ENCODE peak calls at places on chromosomes 6 and 20, in four cellular contexts. O is IMR-90, E is K562, X is GM12878. T is an unnamed sample.

GRCh38 chr6:42314571-42314950 is 96.9 kb upstream of the MRPS10 start:
- DNase-seq in O (no peak), E (no peak), X (no peak), T (no peak)

GRCh38 chr20:36614781-36615557 is 9.4 kb downstream of the RAB5IF start:
- DNase-seq in O (no peak), E (no peak), X (no peak), T (no peak)

GRCh38 chr20:3808141-3808479 is 12.0 kb downstream of the CDC25B start:
- DNase-seq in O (peak; percentile 92), E (no peak), X (no peak), T (peak; percentile 99)

GRCh38 chr20:58306421-58307261 is 2.9 kb upstream of the RAB22A start:
- DNase-seq in O (peak; percentile 76), E (no peak), X (peak; percentile 85), T (peak; percentile 10)

GRCh38 chr6:136647363-136647763 is 97.1 kb upstream of the MAP7 start:
- DNase-seq in O (peak; percentile 97), E (peak; percentile 56), X (peak; percentile 24), T (no peak)

GRCh38 chr20:9609892-9610502 is 95.6 kb downstream of the LAMP5 start:
- DNase-seq in O (peak; percentile 71), E (peak; percentile 3), X (peak; percentile 61), T (peak; percentile 83)

GRCh38 chr6:154996841-154997311 is 1.8 kb downstream of the TIAM2 start:
- DNase-seq in O (no peak), E (no peak), X (no peak), T (no peak)

GRCh38 chr6:168496139-168496840 is 55.3 kb downstream of the SMOC2 start:
- DNase-seq in O (no peak), E (no peak), X (no peak), T (no peak)

GRCh38 chr6:154868143-154868594 is 126.9 kb upstream of the TIAM2 start:
- DNase-seq in O (peak; percentile 76), E (peak; percentile 53), X (no peak), T (peak; percentile 45)

GRCh38 chr20:45080867-45081616 is 19.9 kb downstream of the KCNS1 start:
- DNase-seq in O (peak; percentile 52), E (no peak), X (no peak), T (no peak)

GRCh38 chr6:96626749-96627353 is 63.9 kb downstream of the FHL5 start:
- DNase-seq in O (peak; percentile 38), E (peak; percentile 13), X (peak; percentile 49), T (peak; percentile 10)

GRCh38 chr6:3450888-3451287 is 6.0 kb downstream of the SLC22A23 start:
- DNase-seq in O (no peak), E (no peak), X (no peak), T (no peak)

GRCh38 chr6:130955755-130956154 is 107.3 kb downstream of the EPB41L2 start:
- DNase-seq in O (no peak), E (no peak), X (no peak), T (no peak)

GRCh38 chr6:90406142-90406794 is 109.6 kb upstream of the BACH2 start:
- DNase-seq in O (peak; percentile 80), E (peak; percentile 47), X (no peak), T (peak; percentile 39)

GRCh38 chr20:3679749-3680700 is 1.8 kb downstream of the ADAM33 start:
- DNase-seq in O (peak; percentile 48), E (no peak), X (no peak), T (no peak)

GRCh38 chr20:41234546-41234945 is 83.0 kb downstream of the ZHX3 start:
- DNase-seq in O (no peak), E (no peak), X (no peak), T (no peak)

GRCh38 chr6:14092861-14093789 is 24.4 kb upstream of the CD83 start:
- DNase-seq in O (no peak), E (no peak), X (no peak), T (no peak)

GRCh38 chr6:44234101-44235090 is 11.0 kb downstream of the SLC29A1 start:
- DNase-seq in O (peak; percentile 73), E (peak; percentile 85), X (no peak), T (peak; percentile 61)

GRCh38 chr6:95636552-95637376 is 59.4 kb downstream of the MANEA start:
- DNase-seq in O (no peak), E (no peak), X (no peak), T (no peak)

GRCh38 chr20:46720019-46720418 is 10.6 kb downstream of the SLC2A10 start:
- DNase-seq in O (no peak), E (no peak), X (no peak), T (no peak)

DNA sequence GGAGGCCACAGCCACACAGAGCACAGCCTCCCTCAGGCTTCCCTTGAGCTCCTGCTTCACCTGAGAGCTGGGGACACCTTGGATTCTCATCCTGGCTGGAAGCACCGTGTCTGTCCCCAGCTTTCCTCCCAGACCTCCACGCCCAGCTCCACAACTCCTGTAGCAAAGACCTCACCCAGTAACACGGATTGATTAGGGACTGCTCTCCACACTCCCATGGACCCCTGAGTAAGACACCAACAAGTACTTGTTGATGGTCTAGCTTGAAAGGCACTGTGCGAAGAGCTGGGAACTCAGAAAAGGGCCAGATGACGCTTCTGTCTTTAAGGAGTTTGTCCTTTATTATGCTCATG is 109.6 kb downstream of the DLL1 start:
- DNase-seq in O (no peak), E (no peak), X (no peak), T (no peak)
- TF ChIP-seq ELK1 in O (no peak), E (no peak), X (no peak), T (no peak)

GRCh38 chr6:37981626-37982025 is 162.1 kb downstream of the ZFAND3 start:
- DNase-seq in O (no peak), E (no peak), X (no peak), T (no peak)
- TF ChIP-seq ELK1 in O (no peak), E (no peak), X (no peak), T (no peak)

GRCh38 chr6:11689847-11690246 is 88.8 kb downstream of the ADTRP start:
- DNase-seq in O (no peak), E (no peak), X (no peak), T (no peak)

DNA sequence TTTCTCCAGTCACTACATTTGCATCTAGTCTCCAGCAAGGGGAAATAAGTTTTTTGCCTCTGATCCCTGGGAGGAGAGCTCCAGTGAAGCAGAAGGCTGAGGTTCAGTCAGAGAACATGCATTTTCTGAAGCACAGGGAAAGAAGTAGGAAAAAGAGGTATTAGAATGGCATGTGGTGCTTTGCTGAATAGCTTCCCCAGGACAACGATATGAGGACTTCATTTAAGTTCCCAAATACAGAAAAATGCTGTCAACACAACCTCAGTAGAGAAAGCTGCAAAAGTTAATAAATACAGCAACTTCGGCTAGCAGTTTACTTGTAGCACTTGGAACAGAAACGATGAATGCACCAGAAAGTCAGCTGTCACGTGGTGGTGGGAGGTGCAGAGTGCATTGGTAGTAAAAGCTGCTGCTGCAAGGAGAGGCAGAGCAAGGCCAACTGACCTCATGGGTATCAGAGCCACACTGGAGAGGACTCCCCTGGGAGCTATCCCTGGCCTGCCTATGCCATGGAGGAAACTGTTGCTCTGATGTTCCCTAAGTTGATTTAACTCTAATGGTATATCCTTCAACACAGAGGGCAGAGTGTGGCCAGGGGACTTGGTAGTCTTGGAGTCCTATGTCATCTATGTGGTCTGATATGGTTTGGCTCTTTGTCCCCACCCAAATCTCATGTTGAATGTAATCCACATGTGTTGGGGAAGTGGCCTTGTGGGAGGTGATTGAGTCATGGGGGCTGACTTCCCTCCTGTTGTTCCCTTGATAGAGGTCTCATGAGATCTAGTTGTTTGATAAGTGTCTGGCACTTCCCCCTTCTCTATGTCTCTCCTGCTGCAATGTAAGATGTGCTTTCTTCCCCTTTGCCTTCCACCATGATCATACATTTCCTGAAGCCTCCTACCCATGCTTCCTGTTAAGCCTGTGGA is 85.9 kb downstream of the ADTRP start:
- DNase-seq in O (no peak), E (no peak), X (no peak), T (no peak)
- TF ChIP-seq ELK1 in O (no peak), E (no peak), X (no peak), T (no peak)

GRCh38 chr6:358432-358831 is 33.1 kb upstream of the IRF4 start:
- DNase-seq in O (no peak), E (no peak), X (no peak), T (no peak)

GRCh38 chr6:357261-357790 is 34.2 kb upstream of the IRF4 start:
- DNase-seq in O (no peak), E (no peak), X (no peak), T (no peak)

GRCh38 chr6:357791-358341 is 33.7 kb upstream of the IRF4 start:
- DNase-seq in O (no peak), E (no peak), X (no peak), T (no peak)

GRCh38 chr6:359261-360035 is 32.1 kb upstream of the IRF4 start:
- DNase-seq in O (no peak), E (no peak), X (no peak), T (no peak)

DNA sequence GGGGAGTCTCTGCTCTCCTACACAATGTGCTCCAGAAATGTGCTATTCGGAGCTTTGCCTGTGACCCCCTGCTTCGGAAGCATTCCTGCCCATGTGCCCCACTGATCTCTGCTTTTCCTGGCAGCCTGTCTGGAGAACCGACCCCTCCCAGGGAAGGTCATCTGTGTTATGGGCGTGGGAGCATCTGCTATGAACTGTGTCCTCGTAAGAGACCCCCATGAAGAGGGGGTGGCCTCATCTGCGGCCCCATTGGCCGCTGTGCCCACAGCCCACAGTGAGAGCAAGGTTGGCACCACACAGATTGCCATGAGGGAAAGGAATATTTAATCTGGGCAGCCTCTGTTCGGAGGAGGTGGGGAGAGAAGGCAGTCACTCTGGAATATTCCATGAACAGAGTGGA is 32.7 kb upstream of the IRF4 start:
- DNase-seq in O (no peak), E (no peak), X (no peak), T (no peak)
- TF ChIP-seq ELK1 in O (no peak), E (no peak), X (no peak), T (no peak)

GRCh38 chr6:127952831-127953230 is 52.0 kb upstream of the THEMIS start:
- DNase-seq in O (no peak), E (no peak), X (no peak), T (no peak)
- TF ChIP-seq ELK1 in O (no peak), E (no peak), X (no peak), T (no peak)

GRCh38 chr6:34476941-34477340 is 11.1 kb downstream of the PACSIN1 start:
- DNase-seq in O (no peak), E (no peak), X (no peak), T (no peak)
- TF ChIP-seq ELK1 in O (no peak), E (no peak), X (no peak), T (no peak)

T was measured in A549.